ENCODE peak calls at places on chromosomes 13 and 19, in four cellular contexts. V is SK-N-SH, Z is H1, O is GM12878. A is an unnamed sample.

GRCh38 chr13:113882266-113882627 is 18.4 kb upstream of the GAS6 start:
- DNase-seq in V (no peak), Z (no peak), O (no peak), A (no peak)

GRCh38 chr13:108897955-108898354 is 268.5 kb downstream of the MYO16 start:
- DNase-seq in V (no peak), Z (no peak), O (no peak), A (no peak)

GRCh38 chr13:60448907-60449510 is 52.0 kb downstream of the TDRD3 start:
- DNase-seq in V (peak; percentile 24), Z (no peak), O (no peak), A (peak; percentile 28)

GRCh38 chr19:45791744-45792481 is 732 bp downstream of the DMWD start:
- DNase-seq in V (no peak), Z (no peak), O (no peak), A (no peak)

GRCh38 chr19:51690359-51691121 is 2.6 kb upstream of the SPACA6 start:
- DNase-seq in V (peak; percentile 84), Z (peak; percentile 84), O (no peak), A (no peak)

GRCh38 chr19:47663911-47664771 is 49.1 kb upstream of the EHD2 start:
- DNase-seq in V (no peak), Z (no peak), O (no peak), A (no peak)

GRCh38 chr13:113926301-113926761 is 47.5 kb downstream of the C13orf46 start:
- DNase-seq in V (no peak), Z (no peak), O (no peak), A (no peak)

GRCh38 chr13:57633141-57633949 is 1.8 kb downstream of the PCDH17 start:
- DNase-seq in V (peak; percentile 79), Z (peak; percentile 93), O (no peak), A (no peak)

GRCh38 chr19:16258440-16258903 is 60.8 kb downstream of the AP1M1 start:
- DNase-seq in V (peak; percentile 55), Z (no peak), O (no peak), A (no peak)

GRCh38 chr19:44690131-44690440 is 8.9 kb upstream of the CEACAM16 start:
- DNase-seq in V (no peak), Z (no peak), O (no peak), A (no peak)

DNA sequence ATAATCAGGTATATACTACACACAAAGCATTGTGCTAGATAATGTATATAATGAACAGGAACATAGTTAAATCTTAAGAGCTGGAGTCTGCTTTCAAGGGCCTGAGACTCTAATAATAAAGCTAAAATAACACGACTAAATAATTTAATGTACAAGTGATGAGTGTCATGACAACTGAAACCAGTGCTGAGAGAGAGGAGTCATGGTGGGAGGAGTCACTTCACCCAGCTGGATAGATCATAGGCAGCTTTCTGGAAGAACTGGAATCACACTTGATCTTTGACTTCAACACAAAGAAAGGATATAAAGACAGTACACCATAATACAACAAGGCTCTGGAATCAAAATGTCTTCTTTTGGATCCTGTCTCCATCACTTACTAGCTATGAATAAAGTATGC is 7.1 kb downstream of the RBM26 start:
- DNase-seq in V (no peak), Z (no peak), O (no peak), A (no peak)
- TF ChIP-seq SIN3A in V (no peak), Z (no peak), O (no peak), A (no peak)

GRCh38 chr19:6678690-6679109 is 8.7 kb upstream of the TNFSF14 start:
- DNase-seq in V (no peak), Z (no peak), O (no peak), A (no peak)

GRCh38 chr19:6679139-6679538 is 9.2 kb upstream of the TNFSF14 start:
- DNase-seq in V (no peak), Z (no peak), O (no peak), A (no peak)

GRCh38 chr19:6676288-6676687 is 6.3 kb upstream of the TNFSF14 start:
- DNase-seq in V (no peak), Z (no peak), O (no peak), A (no peak)

GRCh38 chr19:6677495-6677894 is 7.5 kb upstream of the TNFSF14 start:
- DNase-seq in V (no peak), Z (no peak), O (no peak), A (no peak)

DNA sequence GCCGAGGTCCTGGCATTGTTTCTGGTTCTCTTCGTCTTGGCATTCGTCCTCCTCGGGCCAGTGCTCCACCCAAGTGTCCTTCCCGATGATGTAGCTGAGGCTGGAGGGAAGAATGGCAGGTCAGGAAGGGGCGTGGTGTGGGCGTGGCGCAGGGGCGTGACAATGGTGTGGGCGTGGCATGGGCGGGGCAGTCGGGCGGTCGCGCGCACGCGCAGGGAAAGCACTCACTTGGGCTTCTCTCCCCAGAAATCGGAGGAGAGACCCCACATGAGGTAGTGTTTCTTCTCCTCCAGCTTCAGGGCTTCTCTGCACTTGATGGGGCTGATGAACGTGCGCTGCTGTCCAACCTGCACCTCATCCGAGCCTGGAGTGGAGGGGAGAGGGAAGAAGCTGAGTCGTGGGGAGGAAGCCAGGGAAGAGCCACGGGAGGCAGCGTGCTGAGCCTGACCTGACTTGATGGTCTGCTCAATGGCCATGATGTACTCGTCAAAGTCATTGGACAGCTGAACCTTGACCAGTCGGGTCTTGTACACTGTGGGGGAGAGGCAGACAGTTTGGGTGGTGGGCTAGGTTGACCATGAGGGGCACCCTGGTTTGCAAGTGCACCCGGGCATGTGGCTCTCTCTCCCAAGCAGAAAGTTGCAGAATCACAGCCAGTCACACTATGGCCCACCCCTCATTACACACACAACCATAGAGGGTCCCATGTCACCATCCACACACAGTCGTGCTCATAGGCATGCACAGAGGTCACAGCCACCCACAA is 8.1 kb upstream of the TNFSF14 start:
- DNase-seq in V (peak; percentile 44), Z (peak; percentile 89), O (no peak), A (no peak)
- TF ChIP-seq RAD21 in V (no peak), Z (no peak), O (no peak), A (no peak)

GRCh38 chr13:98629055-98629454 is 52.1 kb upstream of the STK24 start:
- DNase-seq in V (no peak), Z (no peak), O (no peak), A (no peak)

DNA sequence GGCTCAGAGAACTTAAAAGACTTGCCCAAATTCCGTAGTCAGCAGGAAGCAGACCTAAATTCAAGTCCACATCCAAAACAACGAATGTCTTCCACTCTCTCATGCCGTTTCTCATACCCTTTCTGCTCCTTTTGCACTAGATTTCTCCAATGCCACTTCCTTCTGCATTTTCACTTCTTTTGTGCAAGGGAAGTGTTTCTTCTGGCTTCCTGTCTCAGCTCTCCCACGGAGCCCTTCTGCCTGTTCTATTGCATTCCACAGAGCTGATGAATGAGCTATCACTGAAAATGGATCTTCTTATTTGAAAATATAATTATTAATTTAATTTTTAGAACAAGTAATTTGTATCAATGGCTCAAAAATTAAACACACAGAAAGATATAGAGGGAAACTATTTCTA is 56.1 kb upstream of the STK24 start:
- DNase-seq in V (no peak), Z (no peak), O (no peak), A (no peak)
- TF ChIP-seq SIN3A in V (no peak), Z (no peak), O (no peak), A (no peak)

GRCh38 chr19:19276851-19277250 is 3.8 kb upstream of the TM6SF2 start:
- DNase-seq in V (peak; percentile 22), Z (no peak), O (no peak), A (no peak)

GRCh38 chr19:19278315-19278714 is 5.2 kb upstream of the TM6SF2 start:
- DNase-seq in V (peak; percentile 18), Z (no peak), O (no peak), A (no peak)

GRCh38 chr19:19275166-19275565 is 2.1 kb upstream of the TM6SF2 start:
- DNase-seq in V (peak; percentile 12), Z (no peak), O (no peak), A (no peak)

GRCh38 chr19:19274716-19275115 is 1.6 kb upstream of the TM6SF2 start:
- DNase-seq in V (peak; percentile 14), Z (no peak), O (no peak), A (no peak)

GRCh38 chr19:19276386-19276785 is 3.3 kb upstream of the TM6SF2 start:
- DNase-seq in V (peak; percentile 10), Z (no peak), O (no peak), A (no peak)
- TF ChIP-seq RAD21 in V (no peak), Z (no peak), O (no peak), A (no peak)

DNA sequence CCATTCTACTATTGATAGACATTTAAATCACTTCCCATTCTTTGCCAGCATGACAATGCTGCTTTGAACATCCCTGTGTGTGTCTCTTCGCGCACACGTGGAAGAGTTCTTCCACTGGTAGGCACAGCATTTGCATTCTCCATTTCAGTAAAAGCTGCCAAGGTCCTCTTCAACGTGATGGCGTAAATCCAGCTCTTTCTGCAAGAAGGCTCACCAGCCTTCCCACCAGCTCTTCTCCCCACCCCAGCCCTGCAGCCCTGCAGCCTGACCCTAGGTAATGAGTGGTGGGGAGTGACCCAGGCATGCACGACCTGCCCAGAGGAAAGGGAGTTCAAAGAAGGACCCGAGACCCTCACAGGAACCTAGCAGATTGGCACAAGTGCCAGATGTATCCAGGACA is 31.7 kb upstream of the FFAR2 start:
- DNase-seq in V (no peak), Z (no peak), O (no peak), A (no peak)
- TF ChIP-seq SIN3A in V (no peak), Z (no peak), O (no peak), A (no peak)

DNA sequence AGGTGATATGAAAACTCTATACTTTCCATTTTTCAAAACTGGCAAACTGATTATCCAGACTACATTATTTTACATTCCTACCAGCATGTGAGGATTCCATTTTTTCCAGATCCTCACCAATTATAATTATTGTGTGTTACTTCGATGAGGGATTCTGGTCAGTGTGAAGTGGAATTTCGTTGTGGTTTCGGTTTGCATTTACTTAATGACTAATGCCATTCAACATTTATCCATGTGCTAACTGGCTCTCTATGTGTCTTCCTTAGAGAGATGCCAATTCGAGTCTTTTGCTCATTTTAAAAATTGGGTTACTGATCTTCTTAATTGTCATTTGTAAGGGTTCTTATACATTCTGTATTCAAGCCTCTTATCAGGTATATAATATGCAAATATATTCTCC is 1551.3 kb upstream of the MIR17HG start:
- DNase-seq in V (no peak), Z (no peak), O (no peak), A (no peak)
- TF ChIP-seq RAD21 in V (no peak), Z (no peak), O (no peak), A (no peak)

DNA sequence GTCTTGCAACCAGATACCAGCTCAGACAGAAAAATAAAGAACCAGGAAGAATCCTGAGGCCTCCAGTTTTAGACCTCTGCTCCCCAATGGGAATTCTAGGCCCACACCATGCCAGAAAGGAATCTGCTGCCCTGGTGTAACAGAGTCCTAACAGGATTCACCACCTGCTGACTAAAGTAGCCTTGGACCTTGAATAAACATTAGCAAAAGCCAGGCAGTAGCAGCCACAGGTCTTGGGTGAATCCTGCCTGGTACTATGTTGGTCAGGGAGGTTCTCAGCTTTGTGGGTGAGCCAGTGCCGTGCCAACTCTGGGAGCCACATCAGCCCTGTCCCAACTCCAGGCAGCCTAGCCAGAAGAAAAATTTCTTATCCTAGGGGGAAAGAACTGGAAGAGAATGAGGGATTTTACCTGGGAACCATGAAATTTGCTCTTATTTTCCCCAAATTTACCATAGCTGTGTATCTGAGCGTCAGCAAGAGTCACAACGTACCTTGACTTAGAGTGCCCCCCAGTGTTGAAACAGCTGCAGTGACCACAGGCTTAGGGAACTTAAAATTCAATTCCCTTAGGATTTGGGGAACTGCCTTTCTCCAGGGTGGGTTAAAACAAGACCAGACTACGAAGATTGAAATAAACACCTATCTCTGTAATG is 1895.6 kb upstream of the PRR20A start:
- DNase-seq in V (peak; percentile 3), Z (peak; percentile 66), O (no peak), A (no peak)
- TF ChIP-seq SIN3A in V (no peak), Z (no peak), O (no peak), A (no peak)

GRCh38 chr13:34671136-34671535 is 270.9 kb upstream of the NBEA start:
- DNase-seq in V (no peak), Z (no peak), O (no peak), A (no peak)
- TF ChIP-seq RAD21 in V (no peak), Z (no peak), O (no peak), A (no peak)

A was measured in HCT116.